ENCODE peak calls at places on chromosomes 6 and 20, in five cellular contexts. B is kidney tubule cell; L is stimulated activated CD4-positive, alpha-beta T cell treated with anti-CD3 and anti-CD28 coated beads, Interleukin-2, amount 100 ng/mL, for 48 hours; Z is erythroblast; I is fibroblast of villous mesenchyme. E is an unnamed sample.
A peak's percentile ranks its signal among the peaks of the same experiment; 100 is the strongest.

GRCh38 chr6:91167846-91168245 is 581.0 kb upstream of the MAP3K7 start:
- DNase-seq in B (no peak), L (no peak), Z (no peak), I (no peak), E (no peak)

GRCh38 chr20:34578040-34578439 is 19.5 kb downstream of the MAP1LC3A start:
- DNase-seq in B (no peak), L (no peak), Z (no peak), I (no peak), E (no peak)

GRCh38 chr20:17747431-17747846 is 47.7 kb downstream of the BANF2 start:
- DNase-seq in B (peak; percentile 90), L (no peak), Z (no peak), I (peak; percentile 86), E (no peak)

GRCh38 chr20:25050501-25051350 is 7.2 kb downstream of the ACSS1 start:
- DNase-seq in B (no peak), L (no peak), Z (no peak), I (no peak), E (no peak)

GRCh38 chr20:54220722-54221121 is 12.8 kb downstream of the PFDN4 start:
- DNase-seq in B (no peak), L (no peak), Z (no peak), I (no peak), E (no peak)

GRCh38 chr6:8108031-8108660 is 5.8 kb upstream of the EEF1E1 start:
- DNase-seq in B (peak; percentile 85), L (no peak), Z (no peak), I (peak; percentile 92), E (no peak)

GRCh38 chr6:17015144-17015543 is 86.7 kb upstream of the STMND1 start:
- DNase-seq in B (peak; percentile 74), L (peak; percentile 9), Z (no peak), I (peak; percentile 19), E (no peak)

GRCh38 chr6:42689371-42689770 is 33.0 kb downstream of the PRPH2 start:
- DNase-seq in B (peak; percentile 86), L (no peak), Z (no peak), I (no peak), E (no peak)

GRCh38 chr6:53441035-53441493 is 92.3 kb upstream of the ELOVL5 start:
- DNase-seq in B (peak; percentile 62), L (no peak), Z (no peak), I (no peak), E (no peak)

GRCh38 chr6:159904497-159904911 is 13.7 kb downstream of the MAS1 start:
- DNase-seq in B (no peak), L (no peak), Z (no peak), I (no peak), E (no peak)

GRCh38 chr20:62761058-62761758 is 35.1 kb upstream of the MRGBP start:
- DNase-seq in B (no peak), L (no peak), Z (no peak), I (no peak), E (no peak)

GRCh38 chr6:89859744-89860143 is 30.1 kb downstream of the CASP8AP2 start:
- DNase-seq in B (no peak), L (no peak), Z (no peak), I (no peak), E (no peak)

GRCh38 chr6:120965814-120966213 is 368.5 kb downstream of the TBC1D32 start:
- DNase-seq in B (no peak), L (no peak), Z (no peak), I (no peak), E (no peak)

GRCh38 chr20:46253391-46253790 is 54.9 kb downstream of the CDH22 start:
- DNase-seq in B (peak; percentile 31), L (no peak), Z (no peak), I (no peak), E (no peak)

GRCh38 chr6:37048851-37049734 is 43.6 kb downstream of the FGD2 start:
- DNase-seq in B (peak; percentile 78), L (peak; percentile 50), Z (peak; percentile 79), I (peak; percentile 93), E (peak; percentile 89)

GRCh38 chr6:80594461-80594860 is 488.0 kb downstream of the BCKDHB start:
- DNase-seq in B (no peak), L (no peak), Z (no peak), I (no peak), E (no peak)

GRCh38 chr6:5085638-5086293 is 625 bp downstream of the PPP1R3G start:
- DNase-seq in B (peak; percentile 50), L (no peak), Z (peak; percentile 49), I (peak; percentile 44), E (no peak)

GRCh38 chr20:59082981-59083380 is 40.4 kb upstream of the PRELID3B start:
- DNase-seq in B (peak; percentile 71), L (no peak), Z (no peak), I (no peak), E (no peak)

GRCh38 chr20:38501858-38502431 is 29.3 kb downstream of the RALGAPB start:
- DNase-seq in B (no peak), L (no peak), Z (no peak), I (no peak), E (no peak)

GRCh38 chr6:142822882-142823578 is 121.9 kb downstream of the HIVEP2 start:
- DNase-seq in B (peak; percentile 29), L (no peak), Z (peak; percentile 21), I (no peak), E (peak; percentile 32)

GRCh38 chr6:18323935-18324707 is 59.8 kb upstream of the DEK start:
- DNase-seq in B (peak; percentile 69), L (no peak), Z (peak; percentile 32), I (peak; percentile 50), E (peak; percentile 8)

GRCh38 chr6:111210074-111210729 is 122.9 kb downstream of the SLC16A10 start:
- DNase-seq in B (peak; percentile 65), L (peak; percentile 18), Z (peak; percentile 60), I (peak; percentile 56), E (peak; percentile 28)

GRCh38 chr6:63643862-63644261 is 8.3 kb downstream of the PHF3 start:
- DNase-seq in B (peak; percentile 28), L (no peak), Z (no peak), I (no peak), E (peak; percentile 8)

GRCh38 chr6:66687611-66688140 is 980.6 kb upstream of the EYS start:
- DNase-seq in B (no peak), L (no peak), Z (no peak), I (no peak), E (no peak)

GRCh38 chr6:82246370-82246769 is 1.2 kb downstream of the IBTK start:
- DNase-seq in B (no peak), L (no peak), Z (no peak), I (no peak), E (peak; percentile 20)

GRCh38 chr6:155543141-155543870 is 87.7 kb upstream of the NOX3 start:
- DNase-seq in B (no peak), L (no peak), Z (no peak), I (no peak), E (peak; percentile 51)

GRCh38 chr6:113539202-113539601 is 317.9 kb upstream of the MARCKS start:
- DNase-seq in B (no peak), L (no peak), Z (no peak), I (peak; percentile 38), E (no peak)

GRCh38 chr6:110053395-110054240 is 75.5 kb downstream of the GPR6 start:
- DNase-seq in B (peak; percentile 50), L (no peak), Z (peak; percentile 21), I (peak; percentile 58), E (peak; percentile 23)

GRCh38 chr20:4811661-4812181 is 90.0 kb downstream of the PRND start:
- DNase-seq in B (no peak), L (no peak), Z (no peak), I (no peak), E (peak; percentile 74)

GRCh38 chr6:113184291-113184690 is 672.9 kb upstream of the MARCKS start:
- DNase-seq in B (peak; percentile 73), L (no peak), Z (no peak), I (peak; percentile 34), E (no peak)

GRCh38 chr6:92479821-92480220 is 939.5 kb downstream of the EPHA7 start:
- DNase-seq in B (peak; percentile 9), L (no peak), Z (no peak), I (peak; percentile 39), E (no peak)

GRCh38 chr6:75747371-75747984 is 1.6 kb upstream of the MYO6 start:
- DNase-seq in B (no peak), L (no peak), Z (no peak), I (no peak), E (no peak)

GRCh38 chr6:161153725-161154124 is 120.1 kb downstream of the AGPAT4 start:
- DNase-seq in B (no peak), L (no peak), Z (no peak), I (no peak), E (no peak)

GRCh38 chr20:19945732-19946670 is 71.2 kb upstream of the NAA20 start:
- DNase-seq in B (no peak), L (no peak), Z (no peak), I (no peak), E (no peak)

GRCh38 chr6:141675957-141676356 is 456.8 kb upstream of the GJE1 start:
- DNase-seq in B (no peak), L (no peak), Z (no peak), I (no peak), E (no peak)

GRCh38 chr6:13874191-13874549 is 50.6 kb upstream of the RNF182 start:
- DNase-seq in B (no peak), L (no peak), Z (no peak), I (no peak), E (no peak)

E was measured in DND-41.